ENCODE peak calls at places on chromosomes 13 and 19, in seven cellular contexts. E, J, H, N, T, Y and V are unnamed samples.

GRCh38 chr19:15257782-15258181 is 25.5 kb upstream of the EPHX3 start:
- DNase-seq in E (no peak), J (no peak), H (no peak), N (no peak), T (no peak), Y (no peak), V (no peak)

GRCh38 chr19:16462757-16463250 is 9.0 kb downstream of the EPS15L1 start:
- DNase-seq in E (no peak), J (peak), H (no peak), N (no peak), T (no peak), Y (no peak), V (no peak)

GRCh38 chr13:33284016-33284415 is 1.5 kb downstream of the STARD13 start:
- DNase-seq in E (no peak), J (no peak), H (no peak), N (no peak), T (no peak), Y (no peak), V (no peak)

GRCh38 chr13:112740502-112741131 is 50.8 kb downstream of the ATP11A start:
- DNase-seq in E (no peak), J (no peak), H (no peak), N (no peak), T (no peak), Y (no peak), V (no peak)

GRCh38 chr19:40744554-40745401 is 5.5 kb downstream of the ACTMAP start:
- DNase-seq in E (no peak), J (peak), H (peak), N (peak), T (peak), Y (peak), V (no peak)

GRCh38 chr13:31538067-31539042 is 201.0 kb upstream of the RXFP2 start:
- DNase-seq in E (no peak), J (no peak), H (no peak), N (no peak), T (no peak), Y (no peak), V (no peak)

GRCh38 chr19:37218592-37218935 is 550 bp downstream of the ZNF383 start:
- DNase-seq in E (no peak), J (no peak), H (peak), N (no peak), T (no peak), Y (peak), V (no peak)

GRCh38 chr13:110275931-110276552 is 30.9 kb downstream of the COL4A1 start:
- DNase-seq in E (no peak), J (no peak), H (no peak), N (no peak), T (no peak), Y (no peak), V (no peak)

GRCh38 chr19:45293682-45294081 is 29.0 kb downstream of the CKM start:
- DNase-seq in E (no peak), J (no peak), H (peak), N (no peak), T (no peak), Y (peak), V (no peak)

GRCh38 chr13:65410791-65411190 is 1819.3 kb downstream of the PCDH9 start:
- DNase-seq in E (no peak), J (no peak), H (no peak), N (no peak), T (no peak), Y (no peak), V (no peak)